ENCODE peak calls at places on chromosomes 12 and 14, in nine cellular contexts. One of them, this sample, is unnamed.

GRCh38 chr14:65002586-65003210 is 16.0 kb downstream of the FNTB start:
- DNase-seq in GM20000: no peak
- DNase-seq in tibial nerve: no peak
- DNase-seq in CD8-positive, alpha-beta T cell: no peak
- DNase-seq in GM10248: no peak
- DNase-seq in esophagus muscularis mucosa: no peak
- DNase-seq in fibroblast of the aortic adventitia: peak; percentile 62
- DNase-seq in GM06990: no peak
- DNase-seq in heart right ventricle: no peak
- DNase-seq in this sample: no peak

GRCh38 chr14:94888108-94888507 is 118.2 kb upstream of the GSC start:
- DNase-seq in GM06990: no peak
- DNase-seq in CD8-positive, alpha-beta T cell: no peak
- DNase-seq in GM20000: no peak
- DNase-seq in tibial nerve: no peak
- DNase-seq in esophagus muscularis mucosa: no peak
- DNase-seq in heart right ventricle: no peak
- DNase-seq in fibroblast of the aortic adventitia: no peak
- DNase-seq in GM10248: no peak
- DNase-seq in this sample: no peak

GRCh38 chr14:59283380-59283779 is 94.9 kb downstream of the DAAM1 start:
- DNase-seq in GM10248: no peak
- DNase-seq in GM06990: no peak
- DNase-seq in esophagus muscularis mucosa: no peak
- DNase-seq in heart right ventricle: no peak
- DNase-seq in CD8-positive, alpha-beta T cell: no peak
- DNase-seq in tibial nerve: no peak
- DNase-seq in fibroblast of the aortic adventitia: peak; percentile 56
- DNase-seq in GM20000: no peak
- DNase-seq in this sample: no peak

GRCh38 chr12:101051151-101051550 is 158.9 kb downstream of the SLC5A8 start:
- DNase-seq in heart right ventricle: no peak
- DNase-seq in GM06990: no peak
- DNase-seq in GM10248: no peak
- DNase-seq in CD8-positive, alpha-beta T cell: no peak
- DNase-seq in GM20000: no peak
- DNase-seq in tibial nerve: no peak
- DNase-seq in esophagus muscularis mucosa: no peak
- DNase-seq in fibroblast of the aortic adventitia: peak; percentile 90
- DNase-seq in this sample: no peak

GRCh38 chr14:86799244-86799647 is 1193.7 kb downstream of the GALC start:
- DNase-seq in heart right ventricle: no peak
- DNase-seq in esophagus muscularis mucosa: no peak
- DNase-seq in CD8-positive, alpha-beta T cell: no peak
- DNase-seq in tibial nerve: peak; percentile 63
- DNase-seq in GM20000: no peak
- DNase-seq in GM10248: no peak
- DNase-seq in fibroblast of the aortic adventitia: peak; percentile 99
- DNase-seq in GM06990: no peak
- DNase-seq in this sample: no peak

GRCh38 chr12:62895351-62895750 is 39.6 kb downstream of the PPM1H start:
- DNase-seq in GM20000: no peak
- DNase-seq in CD8-positive, alpha-beta T cell: no peak
- DNase-seq in tibial nerve: no peak
- DNase-seq in esophagus muscularis mucosa: no peak
- DNase-seq in GM10248: no peak
- DNase-seq in fibroblast of the aortic adventitia: no peak
- DNase-seq in GM06990: no peak
- DNase-seq in heart right ventricle: no peak
- DNase-seq in this sample: no peak

GRCh38 chr12:95538656-95539055 is 12.6 kb downstream of the USP44 start:
- DNase-seq in CD8-positive, alpha-beta T cell: no peak
- DNase-seq in GM10248: no peak
- DNase-seq in fibroblast of the aortic adventitia: no peak
- DNase-seq in GM20000: no peak
- DNase-seq in heart right ventricle: no peak
- DNase-seq in GM06990: no peak
- DNase-seq in esophagus muscularis mucosa: no peak
- DNase-seq in tibial nerve: no peak
- DNase-seq in this sample: no peak

GRCh38 chr12:64840949-64841717 is 16.7 kb downstream of the TBC1D30 start:
- DNase-seq in fibroblast of the aortic adventitia: no peak
- DNase-seq in GM20000: no peak
- DNase-seq in GM10248: no peak
- DNase-seq in heart right ventricle: no peak
- DNase-seq in tibial nerve: no peak
- DNase-seq in CD8-positive, alpha-beta T cell: no peak
- DNase-seq in GM06990: no peak
- DNase-seq in esophagus muscularis mucosa: no peak
- DNase-seq in this sample: no peak

GRCh38 chr12:130838284-130838950 is 633 bp downstream of the STX2 start:
- DNase-seq in CD8-positive, alpha-beta T cell: peak; percentile 29
- DNase-seq in GM20000: peak; percentile 54
- DNase-seq in tibial nerve: no peak
- DNase-seq in GM06990: peak; percentile 53
- DNase-seq in GM10248: peak; percentile 39
- DNase-seq in esophagus muscularis mucosa: no peak
- DNase-seq in heart right ventricle: peak; percentile 21
- DNase-seq in fibroblast of the aortic adventitia: no peak
- DNase-seq in this sample: no peak

GRCh38 chr14:93859957-93860356 is 67.2 kb upstream of the FAM181A start:
- DNase-seq in GM20000: no peak
- DNase-seq in heart right ventricle: no peak
- DNase-seq in fibroblast of the aortic adventitia: no peak
- DNase-seq in tibial nerve: no peak
- DNase-seq in esophagus muscularis mucosa: no peak
- DNase-seq in GM06990: no peak
- DNase-seq in CD8-positive, alpha-beta T cell: no peak
- DNase-seq in GM10248: no peak
- DNase-seq in this sample: no peak

GRCh38 chr12:40697566-40698257 is 5.5 kb downstream of the CNTN1 start:
- DNase-seq in fibroblast of the aortic adventitia: no peak
- DNase-seq in CD8-positive, alpha-beta T cell: no peak
- DNase-seq in tibial nerve: no peak
- DNase-seq in GM20000: no peak
- DNase-seq in GM10248: no peak
- DNase-seq in heart right ventricle: no peak
- DNase-seq in esophagus muscularis mucosa: no peak
- DNase-seq in GM06990: no peak
- DNase-seq in this sample: no peak

GRCh38 chr14:51328089-51328941 is 88.3 kb downstream of the TMX1 start:
- DNase-seq in esophagus muscularis mucosa: no peak
- DNase-seq in tibial nerve: no peak
- DNase-seq in heart right ventricle: peak; percentile 39
- DNase-seq in fibroblast of the aortic adventitia: peak; percentile 77
- DNase-seq in GM10248: no peak
- DNase-seq in GM20000: no peak
- DNase-seq in GM06990: no peak
- DNase-seq in CD8-positive, alpha-beta T cell: no peak
- DNase-seq in this sample: no peak

GRCh38 chr14:52906141-52906601 is 44.7 kb downstream of the FERMT2 start:
- DNase-seq in GM20000: no peak
- DNase-seq in CD8-positive, alpha-beta T cell: no peak
- DNase-seq in tibial nerve: no peak
- DNase-seq in heart right ventricle: no peak
- DNase-seq in GM10248: no peak
- DNase-seq in GM06990: no peak
- DNase-seq in fibroblast of the aortic adventitia: peak; percentile 87
- DNase-seq in esophagus muscularis mucosa: no peak
- DNase-seq in this sample: no peak

GRCh38 chr14:32560213-32560857 is 231.2 kb downstream of the AKAP6 start:
- DNase-seq in heart right ventricle: peak; percentile 55
- DNase-seq in tibial nerve: peak; percentile 66
- DNase-seq in GM06990: no peak
- DNase-seq in fibroblast of the aortic adventitia: peak; percentile 92
- DNase-seq in GM20000: peak; percentile 41
- DNase-seq in esophagus muscularis mucosa: no peak
- DNase-seq in GM10248: peak; percentile 41
- DNase-seq in CD8-positive, alpha-beta T cell: no peak
- DNase-seq in this sample: no peak

GRCh38 chr12:49582840-49583239 is 14.9 kb upstream of the MCRS1 start:
- DNase-seq in fibroblast of the aortic adventitia: peak; percentile 62
- DNase-seq in GM20000: no peak
- DNase-seq in GM10248: no peak
- DNase-seq in GM06990: no peak
- DNase-seq in CD8-positive, alpha-beta T cell: no peak
- DNase-seq in esophagus muscularis mucosa: no peak
- DNase-seq in tibial nerve: no peak
- DNase-seq in heart right ventricle: peak; percentile 53
- DNase-seq in this sample: no peak

GRCh38 chr14:24317141-24317927 is 6.0 kb downstream of the LTB4R start:
- DNase-seq in esophagus muscularis mucosa: no peak
- DNase-seq in GM20000: no peak
- DNase-seq in heart right ventricle: no peak
- DNase-seq in fibroblast of the aortic adventitia: peak; percentile 74
- DNase-seq in GM06990: no peak
- DNase-seq in tibial nerve: no peak
- DNase-seq in GM10248: no peak
- DNase-seq in CD8-positive, alpha-beta T cell: no peak
- DNase-seq in this sample: no peak

DNA sequence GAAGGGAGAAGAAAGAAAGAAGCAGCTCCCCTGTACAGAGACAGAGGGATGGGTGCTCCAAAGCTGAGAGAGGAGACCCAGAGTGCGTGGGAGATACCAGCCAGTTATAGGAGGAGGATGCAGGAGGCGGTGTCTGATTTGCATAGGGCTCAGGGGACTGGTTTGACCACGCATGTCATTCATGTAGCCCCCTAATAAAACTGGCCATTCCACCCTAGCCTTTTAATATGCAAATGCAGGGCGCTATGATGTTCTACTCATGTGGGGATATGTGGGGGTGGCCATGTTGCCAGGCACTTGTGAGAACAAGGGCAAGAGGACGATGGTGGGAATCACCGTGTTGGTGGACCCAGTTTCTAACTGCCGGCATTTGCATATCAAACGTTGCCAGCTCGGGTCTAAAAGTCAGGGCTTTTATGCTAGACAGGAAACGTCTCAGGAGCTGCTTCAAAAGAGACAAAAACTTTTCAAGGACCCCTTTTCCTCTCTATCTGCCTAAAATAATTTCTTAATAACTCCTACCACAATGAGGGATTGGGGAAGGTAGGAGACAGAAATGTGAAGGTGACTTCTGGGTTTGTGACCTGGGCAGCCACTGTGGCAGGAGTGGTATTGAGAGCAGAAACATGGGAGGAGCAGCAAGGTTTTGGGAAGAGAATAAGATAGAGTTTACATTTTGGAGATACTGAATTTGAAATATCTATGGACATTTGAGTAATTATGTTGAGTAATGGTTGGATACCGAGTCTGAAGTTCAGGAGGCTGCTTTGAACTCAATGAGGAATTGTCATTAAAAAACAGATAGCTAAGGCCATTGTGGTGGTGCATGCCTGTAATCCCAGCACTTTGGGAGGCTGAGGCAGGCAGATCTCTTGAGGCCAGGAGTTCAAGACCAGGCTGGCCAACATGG is 2.2 kb upstream of the ATXN3 start:
- DNase-seq in GM20000: no peak
- DNase-seq in fibroblast of the aortic adventitia: no peak
- DNase-seq in CD8-positive, alpha-beta T cell: no peak
- DNase-seq in tibial nerve: no peak
- DNase-seq in esophagus muscularis mucosa: no peak
- DNase-seq in heart right ventricle: no peak
- DNase-seq in GM06990: no peak
- DNase-seq in GM10248: no peak
- DNase-seq in this sample: no peak
- TF ChIP-seq CTCF in GM20000: no peak
- TF ChIP-seq CTCF in fibroblast of the aortic adventitia: no peak
- TF ChIP-seq CTCF in CD8-positive, alpha-beta T cell: no peak
- TF ChIP-seq CTCF in tibial nerve: no peak
- TF ChIP-seq CTCF in esophagus muscularis mucosa: no peak
- TF ChIP-seq CTCF in heart right ventricle: no peak
- TF ChIP-seq CTCF in GM06990: no peak
- TF ChIP-seq CTCF in GM10248: no peak
- TF ChIP-seq CTCF in this sample: no peak

GRCh38 chr14:39417014-39417413 is 15.2 kb downstream of the FBXO33 start:
- DNase-seq in fibroblast of the aortic adventitia: peak; percentile 57
- DNase-seq in GM10248: no peak
- DNase-seq in tibial nerve: no peak
- DNase-seq in CD8-positive, alpha-beta T cell: no peak
- DNase-seq in GM06990: no peak
- DNase-seq in heart right ventricle: peak; percentile 38
- DNase-seq in GM20000: no peak
- DNase-seq in esophagus muscularis mucosa: no peak
- DNase-seq in this sample: no peak
- TF ChIP-seq CTCF in fibroblast of the aortic adventitia: peak; percentile 48
- TF ChIP-seq CTCF in GM10248: no peak
- TF ChIP-seq CTCF in tibial nerve: no peak
- TF ChIP-seq CTCF in CD8-positive, alpha-beta T cell: no peak
- TF ChIP-seq CTCF in GM06990: no peak
- TF ChIP-seq CTCF in heart right ventricle: peak; percentile 35
- TF ChIP-seq CTCF in GM20000: no peak
- TF ChIP-seq CTCF in esophagus muscularis mucosa: no peak
- TF ChIP-seq CTCF in this sample: no peak

GRCh38 chr12:112577473-112578334 is 159.0 kb downstream of the PTPN11 start:
- DNase-seq in tibial nerve: no peak
- DNase-seq in esophagus muscularis mucosa: no peak
- DNase-seq in fibroblast of the aortic adventitia: no peak
- DNase-seq in GM10248: peak; percentile 31
- DNase-seq in GM20000: peak; percentile 23
- DNase-seq in heart right ventricle: no peak
- DNase-seq in GM06990: no peak
- DNase-seq in CD8-positive, alpha-beta T cell: no peak
- DNase-seq in this sample: no peak

GRCh38 chr12:112573151-112573550 is 154.4 kb downstream of the PTPN11 start:
- DNase-seq in tibial nerve: no peak
- DNase-seq in heart right ventricle: no peak
- DNase-seq in CD8-positive, alpha-beta T cell: no peak
- DNase-seq in GM10248: no peak
- DNase-seq in GM06990: no peak
- DNase-seq in esophagus muscularis mucosa: no peak
- DNase-seq in GM20000: no peak
- DNase-seq in fibroblast of the aortic adventitia: no peak
- DNase-seq in this sample: no peak

GRCh38 chr12:112570096-112570495 is 151.3 kb downstream of the PTPN11 start:
- DNase-seq in tibial nerve: no peak
- DNase-seq in GM10248: no peak
- DNase-seq in fibroblast of the aortic adventitia: no peak
- DNase-seq in heart right ventricle: no peak
- DNase-seq in esophagus muscularis mucosa: no peak
- DNase-seq in GM20000: no peak
- DNase-seq in CD8-positive, alpha-beta T cell: no peak
- DNase-seq in GM06990: no peak
- DNase-seq in this sample: no peak

GRCh38 chr12:112574896-112575558 is 156.3 kb downstream of the PTPN11 start:
- DNase-seq in GM20000: no peak
- DNase-seq in fibroblast of the aortic adventitia: no peak
- DNase-seq in esophagus muscularis mucosa: no peak
- DNase-seq in GM10248: no peak
- DNase-seq in GM06990: peak; percentile 8
- DNase-seq in CD8-positive, alpha-beta T cell: no peak
- DNase-seq in heart right ventricle: no peak
- DNase-seq in tibial nerve: no peak
- DNase-seq in this sample: no peak

GRCh38 chr12:112575559-112576067 is 156.9 kb downstream of the PTPN11 start:
- DNase-seq in CD8-positive, alpha-beta T cell: no peak
- DNase-seq in GM10248: no peak
- DNase-seq in fibroblast of the aortic adventitia: no peak
- DNase-seq in esophagus muscularis mucosa: no peak
- DNase-seq in GM20000: no peak
- DNase-seq in tibial nerve: no peak
- DNase-seq in GM06990: no peak
- DNase-seq in heart right ventricle: no peak
- DNase-seq in this sample: no peak
- TF ChIP-seq CTCF in CD8-positive, alpha-beta T cell: no peak
- TF ChIP-seq CTCF in GM10248: no peak
- TF ChIP-seq CTCF in fibroblast of the aortic adventitia: no peak
- TF ChIP-seq CTCF in esophagus muscularis mucosa: no peak
- TF ChIP-seq CTCF in GM20000: no peak
- TF ChIP-seq CTCF in tibial nerve: no peak
- TF ChIP-seq CTCF in GM06990: no peak
- TF ChIP-seq CTCF in heart right ventricle: no peak
- TF ChIP-seq CTCF in this sample: no peak

GRCh38 chr14:77290705-77291104 is 19.7 kb upstream of the NGB start:
- DNase-seq in GM06990: no peak
- DNase-seq in esophagus muscularis mucosa: no peak
- DNase-seq in CD8-positive, alpha-beta T cell: no peak
- DNase-seq in heart right ventricle: no peak
- DNase-seq in GM10248: no peak
- DNase-seq in tibial nerve: no peak
- DNase-seq in GM20000: no peak
- DNase-seq in fibroblast of the aortic adventitia: peak; percentile 14
- DNase-seq in this sample: no peak
- TF ChIP-seq CTCF in GM06990: no peak
- TF ChIP-seq CTCF in esophagus muscularis mucosa: no peak
- TF ChIP-seq CTCF in CD8-positive, alpha-beta T cell: no peak
- TF ChIP-seq CTCF in heart right ventricle: no peak
- TF ChIP-seq CTCF in GM10248: no peak
- TF ChIP-seq CTCF in tibial nerve: no peak
- TF ChIP-seq CTCF in GM20000: no peak
- TF ChIP-seq CTCF in fibroblast of the aortic adventitia: peak; percentile 10
- TF ChIP-seq CTCF in this sample: no peak